ENCODE peak calls at places on chromosomes 12 and 14, in nine cellular contexts. One of them, this sample, is unnamed.
A peak's percentile ranks its signal among the peaks of the same experiment; 100 is the strongest.

GRCh38 chr12:59737725-59738463 is 142.1 kb downstream of the SLC16A7 start:
- DNase-seq in Calu3: no peak
- DNase-seq in activated CD4-positive, alpha-beta T cell treated with anti-CD3 and anti-CD28 coated beads, Interleukin-2, amount 50 U/mL, for 1 hour: no peak
- DNase-seq in endothelial cell: no peak
- DNase-seq in NCI-H1930: no peak
- DNase-seq in EL: peak; percentile 42
- DNase-seq in stimulated activated CD4-positive, alpha-beta T cell treated with anti-CD3 and anti-CD28 coated beads, Interleukin-4, amount 100 ng/mL, for 4 hours: no peak
- DNase-seq in Kasumi-1: no peak
- DNase-seq in NCI-H2107: no peak
- DNase-seq in this sample: no peak

GRCh38 chr12:123097521-123098084 is 53.3 kb downstream of the PITPNM2 start:
- DNase-seq in Kasumi-1: no peak
- DNase-seq in activated CD4-positive, alpha-beta T cell treated with anti-CD3 and anti-CD28 coated beads, Interleukin-2, amount 50 U/mL, for 1 hour: no peak
- DNase-seq in NCI-H2107: no peak
- DNase-seq in stimulated activated CD4-positive, alpha-beta T cell treated with anti-CD3 and anti-CD28 coated beads, Interleukin-4, amount 100 ng/mL, for 4 hours: no peak
- DNase-seq in Calu3: no peak
- DNase-seq in EL: no peak
- DNase-seq in NCI-H1930: no peak
- DNase-seq in endothelial cell: no peak
- DNase-seq in this sample: peak; percentile 44

GRCh38 chr14:24172871-24173281 is 996 bp downstream of the REC8 start:
- DNase-seq in Kasumi-1: no peak
- DNase-seq in Calu3: no peak
- DNase-seq in endothelial cell: no peak
- DNase-seq in EL: no peak
- DNase-seq in NCI-H1930: no peak
- DNase-seq in stimulated activated CD4-positive, alpha-beta T cell treated with anti-CD3 and anti-CD28 coated beads, Interleukin-4, amount 100 ng/mL, for 4 hours: no peak
- DNase-seq in activated CD4-positive, alpha-beta T cell treated with anti-CD3 and anti-CD28 coated beads, Interleukin-2, amount 50 U/mL, for 1 hour: no peak
- DNase-seq in NCI-H2107: no peak
- DNase-seq in this sample: no peak

GRCh38 chr12:132545955-132546354 is 56.0 kb downstream of the FBRSL1 start:
- DNase-seq in activated CD4-positive, alpha-beta T cell treated with anti-CD3 and anti-CD28 coated beads, Interleukin-2, amount 50 U/mL, for 1 hour: no peak
- DNase-seq in EL: no peak
- DNase-seq in Calu3: no peak
- DNase-seq in NCI-H2107: no peak
- DNase-seq in Kasumi-1: no peak
- DNase-seq in stimulated activated CD4-positive, alpha-beta T cell treated with anti-CD3 and anti-CD28 coated beads, Interleukin-4, amount 100 ng/mL, for 4 hours: no peak
- DNase-seq in endothelial cell: no peak
- DNase-seq in NCI-H1930: no peak
- DNase-seq in this sample: no peak

GRCh38 chr12:117571321-117571720 is 209.9 kb upstream of the NOS1 start:
- DNase-seq in NCI-H1930: no peak
- DNase-seq in NCI-H2107: no peak
- DNase-seq in stimulated activated CD4-positive, alpha-beta T cell treated with anti-CD3 and anti-CD28 coated beads, Interleukin-4, amount 100 ng/mL, for 4 hours: no peak
- DNase-seq in Kasumi-1: no peak
- DNase-seq in endothelial cell: no peak
- DNase-seq in activated CD4-positive, alpha-beta T cell treated with anti-CD3 and anti-CD28 coated beads, Interleukin-2, amount 50 U/mL, for 1 hour: no peak
- DNase-seq in Calu3: no peak
- DNase-seq in EL: no peak
- DNase-seq in this sample: no peak

GRCh38 chr12:53978477-53979356 is 4.0 kb upstream of the HOTAIR start:
- DNase-seq in NCI-H2107: no peak
- DNase-seq in EL: peak; percentile 79
- DNase-seq in Calu3: no peak
- DNase-seq in NCI-H1930: no peak
- DNase-seq in Kasumi-1: no peak
- DNase-seq in activated CD4-positive, alpha-beta T cell treated with anti-CD3 and anti-CD28 coated beads, Interleukin-2, amount 50 U/mL, for 1 hour: no peak
- DNase-seq in endothelial cell: no peak
- DNase-seq in stimulated activated CD4-positive, alpha-beta T cell treated with anti-CD3 and anti-CD28 coated beads, Interleukin-4, amount 100 ng/mL, for 4 hours: no peak
- DNase-seq in this sample: no peak

GRCh38 chr12:104951759-104952509 is 6.2 kb downstream of the SLC41A2 start:
- DNase-seq in Kasumi-1: no peak
- DNase-seq in NCI-H1930: no peak
- DNase-seq in endothelial cell: no peak
- DNase-seq in Calu3: no peak
- DNase-seq in stimulated activated CD4-positive, alpha-beta T cell treated with anti-CD3 and anti-CD28 coated beads, Interleukin-4, amount 100 ng/mL, for 4 hours: no peak
- DNase-seq in activated CD4-positive, alpha-beta T cell treated with anti-CD3 and anti-CD28 coated beads, Interleukin-2, amount 50 U/mL, for 1 hour: no peak
- DNase-seq in EL: peak; percentile 39
- DNase-seq in NCI-H2107: no peak
- DNase-seq in this sample: no peak

GRCh38 chr14:103112488-103113243 is 10.6 kb upstream of the TNFAIP2 start:
- DNase-seq in stimulated activated CD4-positive, alpha-beta T cell treated with anti-CD3 and anti-CD28 coated beads, Interleukin-4, amount 100 ng/mL, for 4 hours: no peak
- DNase-seq in Calu3: no peak
- DNase-seq in NCI-H1930: no peak
- DNase-seq in NCI-H2107: no peak
- DNase-seq in endothelial cell: no peak
- DNase-seq in Kasumi-1: no peak
- DNase-seq in activated CD4-positive, alpha-beta T cell treated with anti-CD3 and anti-CD28 coated beads, Interleukin-2, amount 50 U/mL, for 1 hour: no peak
- DNase-seq in EL: no peak
- DNase-seq in this sample: no peak

GRCh38 chr12:50986961-50987737 is 34.8 kb downstream of the HIGD1C start:
- DNase-seq in Calu3: peak; percentile 27
- DNase-seq in stimulated activated CD4-positive, alpha-beta T cell treated with anti-CD3 and anti-CD28 coated beads, Interleukin-4, amount 100 ng/mL, for 4 hours: no peak
- DNase-seq in endothelial cell: peak; percentile 47
- DNase-seq in EL: peak; percentile 56
- DNase-seq in Kasumi-1: peak; percentile 80
- DNase-seq in NCI-H2107: no peak
- DNase-seq in activated CD4-positive, alpha-beta T cell treated with anti-CD3 and anti-CD28 coated beads, Interleukin-2, amount 50 U/mL, for 1 hour: peak; percentile 16
- DNase-seq in NCI-H1930: no peak
- DNase-seq in this sample: no peak

GRCh38 chr12:42605685-42606084 is 16.1 kb upstream of the PRICKLE1 start:
- DNase-seq in Calu3: no peak
- DNase-seq in EL: no peak
- DNase-seq in NCI-H2107: no peak
- DNase-seq in Kasumi-1: no peak
- DNase-seq in NCI-H1930: no peak
- DNase-seq in activated CD4-positive, alpha-beta T cell treated with anti-CD3 and anti-CD28 coated beads, Interleukin-2, amount 50 U/mL, for 1 hour: no peak
- DNase-seq in stimulated activated CD4-positive, alpha-beta T cell treated with anti-CD3 and anti-CD28 coated beads, Interleukin-4, amount 100 ng/mL, for 4 hours: no peak
- DNase-seq in endothelial cell: no peak
- DNase-seq in this sample: no peak

GRCh38 chr14:61401461-61401860 is 80.1 kb downstream of the PRKCH start:
- DNase-seq in activated CD4-positive, alpha-beta T cell treated with anti-CD3 and anti-CD28 coated beads, Interleukin-2, amount 50 U/mL, for 1 hour: no peak
- DNase-seq in NCI-H2107: no peak
- DNase-seq in stimulated activated CD4-positive, alpha-beta T cell treated with anti-CD3 and anti-CD28 coated beads, Interleukin-4, amount 100 ng/mL, for 4 hours: no peak
- DNase-seq in Calu3: no peak
- DNase-seq in endothelial cell: no peak
- DNase-seq in EL: no peak
- DNase-seq in NCI-H1930: no peak
- DNase-seq in Kasumi-1: no peak
- DNase-seq in this sample: no peak

GRCh38 chr12:20120296-20120695 is 248.0 kb upstream of the PDE3A start:
- DNase-seq in EL: peak; percentile 27
- DNase-seq in endothelial cell: no peak
- DNase-seq in Kasumi-1: no peak
- DNase-seq in NCI-H1930: no peak
- DNase-seq in Calu3: no peak
- DNase-seq in activated CD4-positive, alpha-beta T cell treated with anti-CD3 and anti-CD28 coated beads, Interleukin-2, amount 50 U/mL, for 1 hour: no peak
- DNase-seq in NCI-H2107: no peak
- DNase-seq in stimulated activated CD4-positive, alpha-beta T cell treated with anti-CD3 and anti-CD28 coated beads, Interleukin-4, amount 100 ng/mL, for 4 hours: no peak
- DNase-seq in this sample: no peak

GRCh38 chr14:22375321-22375930 is 213.6 kb downstream of the DAD1 start:
- DNase-seq in activated CD4-positive, alpha-beta T cell treated with anti-CD3 and anti-CD28 coated beads, Interleukin-2, amount 50 U/mL, for 1 hour: no peak
- DNase-seq in NCI-H2107: peak; percentile 20
- DNase-seq in Calu3: peak; percentile 50
- DNase-seq in EL: peak; percentile 27
- DNase-seq in Kasumi-1: peak; percentile 65
- DNase-seq in endothelial cell: peak; percentile 38
- DNase-seq in NCI-H1930: peak; percentile 61
- DNase-seq in stimulated activated CD4-positive, alpha-beta T cell treated with anti-CD3 and anti-CD28 coated beads, Interleukin-4, amount 100 ng/mL, for 4 hours: no peak
- DNase-seq in this sample: peak; percentile 62

GRCh38 chr12:104877107-104877705 is 80.9 kb downstream of the SLC41A2 start:
- DNase-seq in stimulated activated CD4-positive, alpha-beta T cell treated with anti-CD3 and anti-CD28 coated beads, Interleukin-4, amount 100 ng/mL, for 4 hours: no peak
- DNase-seq in Kasumi-1: peak; percentile 91
- DNase-seq in EL: peak; percentile 38
- DNase-seq in NCI-H2107: no peak
- DNase-seq in activated CD4-positive, alpha-beta T cell treated with anti-CD3 and anti-CD28 coated beads, Interleukin-2, amount 50 U/mL, for 1 hour: peak; percentile 34
- DNase-seq in Calu3: peak; percentile 46
- DNase-seq in endothelial cell: peak; percentile 18
- DNase-seq in NCI-H1930: no peak
- DNase-seq in this sample: peak; percentile 48

GRCh38 chr12:78403681-78404080 is 460.9 kb upstream of the SYT1 start:
- DNase-seq in activated CD4-positive, alpha-beta T cell treated with anti-CD3 and anti-CD28 coated beads, Interleukin-2, amount 50 U/mL, for 1 hour: no peak
- DNase-seq in Calu3: no peak
- DNase-seq in NCI-H1930: no peak
- DNase-seq in EL: peak; percentile 65
- DNase-seq in endothelial cell: no peak
- DNase-seq in stimulated activated CD4-positive, alpha-beta T cell treated with anti-CD3 and anti-CD28 coated beads, Interleukin-4, amount 100 ng/mL, for 4 hours: no peak
- DNase-seq in NCI-H2107: no peak
- DNase-seq in Kasumi-1: no peak
- DNase-seq in this sample: no peak

GRCh38 chr12:25326326-25326725 is 75.6 kb upstream of the KRAS start:
- DNase-seq in NCI-H2107: no peak
- DNase-seq in Kasumi-1: no peak
- DNase-seq in activated CD4-positive, alpha-beta T cell treated with anti-CD3 and anti-CD28 coated beads, Interleukin-2, amount 50 U/mL, for 1 hour: no peak
- DNase-seq in NCI-H1930: no peak
- DNase-seq in EL: no peak
- DNase-seq in Calu3: no peak
- DNase-seq in endothelial cell: no peak
- DNase-seq in stimulated activated CD4-positive, alpha-beta T cell treated with anti-CD3 and anti-CD28 coated beads, Interleukin-4, amount 100 ng/mL, for 4 hours: no peak
- DNase-seq in this sample: no peak

GRCh38 chr14:105203057-105203494 is 22.0 kb upstream of the NUDT14 start:
- DNase-seq in stimulated activated CD4-positive, alpha-beta T cell treated with anti-CD3 and anti-CD28 coated beads, Interleukin-4, amount 100 ng/mL, for 4 hours: peak; percentile 63
- DNase-seq in activated CD4-positive, alpha-beta T cell treated with anti-CD3 and anti-CD28 coated beads, Interleukin-2, amount 50 U/mL, for 1 hour: peak; percentile 60
- DNase-seq in NCI-H2107: no peak
- DNase-seq in Kasumi-1: peak; percentile 37
- DNase-seq in EL: peak; percentile 65
- DNase-seq in endothelial cell: peak; percentile 89
- DNase-seq in NCI-H1930: peak; percentile 62
- DNase-seq in Calu3: peak; percentile 84
- DNase-seq in this sample: peak; percentile 35

GRCh38 chr12:54522213-54522612 is 24.7 kb downstream of the NCKAP1L start:
- DNase-seq in Kasumi-1: no peak
- DNase-seq in activated CD4-positive, alpha-beta T cell treated with anti-CD3 and anti-CD28 coated beads, Interleukin-2, amount 50 U/mL, for 1 hour: no peak
- DNase-seq in endothelial cell: no peak
- DNase-seq in EL: no peak
- DNase-seq in NCI-H2107: no peak
- DNase-seq in stimulated activated CD4-positive, alpha-beta T cell treated with anti-CD3 and anti-CD28 coated beads, Interleukin-4, amount 100 ng/mL, for 4 hours: no peak
- DNase-seq in Calu3: no peak
- DNase-seq in NCI-H1930: no peak
- DNase-seq in this sample: no peak

GRCh38 chr14:92460916-92461579 is 52.5 kb upstream of the RIN3 start:
- DNase-seq in EL: peak; percentile 85
- DNase-seq in Calu3: no peak
- DNase-seq in NCI-H2107: no peak
- DNase-seq in stimulated activated CD4-positive, alpha-beta T cell treated with anti-CD3 and anti-CD28 coated beads, Interleukin-4, amount 100 ng/mL, for 4 hours: no peak
- DNase-seq in Kasumi-1: no peak
- DNase-seq in endothelial cell: no peak
- DNase-seq in NCI-H1930: no peak
- DNase-seq in activated CD4-positive, alpha-beta T cell treated with anti-CD3 and anti-CD28 coated beads, Interleukin-2, amount 50 U/mL, for 1 hour: no peak
- DNase-seq in this sample: no peak

GRCh38 chr12:20629414-20630156 is 65.5 kb upstream of the SLCO1C1 start:
- DNase-seq in stimulated activated CD4-positive, alpha-beta T cell treated with anti-CD3 and anti-CD28 coated beads, Interleukin-4, amount 100 ng/mL, for 4 hours: no peak
- DNase-seq in Calu3: peak; percentile 62
- DNase-seq in Kasumi-1: no peak
- DNase-seq in endothelial cell: peak; percentile 5
- DNase-seq in EL: peak; percentile 44
- DNase-seq in NCI-H1930: no peak
- DNase-seq in activated CD4-positive, alpha-beta T cell treated with anti-CD3 and anti-CD28 coated beads, Interleukin-2, amount 50 U/mL, for 1 hour: no peak
- DNase-seq in NCI-H2107: no peak
- DNase-seq in this sample: no peak

GRCh38 chr12:75115748-75116147 is 93.9 kb downstream of the KCNC2 start:
- DNase-seq in Kasumi-1: no peak
- DNase-seq in NCI-H1930: no peak
- DNase-seq in stimulated activated CD4-positive, alpha-beta T cell treated with anti-CD3 and anti-CD28 coated beads, Interleukin-4, amount 100 ng/mL, for 4 hours: no peak
- DNase-seq in NCI-H2107: no peak
- DNase-seq in activated CD4-positive, alpha-beta T cell treated with anti-CD3 and anti-CD28 coated beads, Interleukin-2, amount 50 U/mL, for 1 hour: no peak
- DNase-seq in endothelial cell: no peak
- DNase-seq in EL: no peak
- DNase-seq in Calu3: no peak
- DNase-seq in this sample: no peak

GRCh38 chr12:49462103-49462739 is 76.6 kb upstream of the KCNH3 start:
- DNase-seq in Kasumi-1: peak; percentile 32
- DNase-seq in NCI-H1930: no peak
- DNase-seq in activated CD4-positive, alpha-beta T cell treated with anti-CD3 and anti-CD28 coated beads, Interleukin-2, amount 50 U/mL, for 1 hour: no peak
- DNase-seq in EL: no peak
- DNase-seq in Calu3: no peak
- DNase-seq in NCI-H2107: no peak
- DNase-seq in endothelial cell: no peak
- DNase-seq in stimulated activated CD4-positive, alpha-beta T cell treated with anti-CD3 and anti-CD28 coated beads, Interleukin-4, amount 100 ng/mL, for 4 hours: no peak
- DNase-seq in this sample: no peak

GRCh38 chr14:76539130-76539529 is 163.2 kb downstream of the ESRRB start:
- DNase-seq in NCI-H2107: no peak
- DNase-seq in Kasumi-1: no peak
- DNase-seq in endothelial cell: no peak
- DNase-seq in activated CD4-positive, alpha-beta T cell treated with anti-CD3 and anti-CD28 coated beads, Interleukin-2, amount 50 U/mL, for 1 hour: no peak
- DNase-seq in EL: no peak
- DNase-seq in Calu3: no peak
- DNase-seq in stimulated activated CD4-positive, alpha-beta T cell treated with anti-CD3 and anti-CD28 coated beads, Interleukin-4, amount 100 ng/mL, for 4 hours: no peak
- DNase-seq in NCI-H1930: no peak
- DNase-seq in this sample: no peak

GRCh38 chr14:51616724-51617409 is 34.8 kb upstream of the FRMD6 start:
- DNase-seq in stimulated activated CD4-positive, alpha-beta T cell treated with anti-CD3 and anti-CD28 coated beads, Interleukin-4, amount 100 ng/mL, for 4 hours: no peak
- DNase-seq in Calu3: peak; percentile 38
- DNase-seq in Kasumi-1: no peak
- DNase-seq in endothelial cell: no peak
- DNase-seq in activated CD4-positive, alpha-beta T cell treated with anti-CD3 and anti-CD28 coated beads, Interleukin-2, amount 50 U/mL, for 1 hour: no peak
- DNase-seq in NCI-H1930: no peak
- DNase-seq in EL: peak; percentile 97
- DNase-seq in NCI-H2107: no peak
- DNase-seq in this sample: no peak

GRCh38 chr12:106321139-106321850 is 18.8 kb downstream of the TCP11L2 start:
- DNase-seq in stimulated activated CD4-positive, alpha-beta T cell treated with anti-CD3 and anti-CD28 coated beads, Interleukin-4, amount 100 ng/mL, for 4 hours: no peak
- DNase-seq in activated CD4-positive, alpha-beta T cell treated with anti-CD3 and anti-CD28 coated beads, Interleukin-2, amount 50 U/mL, for 1 hour: no peak
- DNase-seq in Kasumi-1: no peak
- DNase-seq in endothelial cell: no peak
- DNase-seq in Calu3: no peak
- DNase-seq in NCI-H1930: no peak
- DNase-seq in EL: no peak
- DNase-seq in NCI-H2107: no peak
- DNase-seq in this sample: no peak

GRCh38 chr12:52873832-52874572 is 25.2 kb upstream of the KRT78 start:
- DNase-seq in Kasumi-1: peak; percentile 53
- DNase-seq in endothelial cell: peak; percentile 31
- DNase-seq in activated CD4-positive, alpha-beta T cell treated with anti-CD3 and anti-CD28 coated beads, Interleukin-2, amount 50 U/mL, for 1 hour: peak; percentile 61
- DNase-seq in NCI-H2107: peak; percentile 55
- DNase-seq in stimulated activated CD4-positive, alpha-beta T cell treated with anti-CD3 and anti-CD28 coated beads, Interleukin-4, amount 100 ng/mL, for 4 hours: peak; percentile 59
- DNase-seq in NCI-H1930: peak; percentile 21
- DNase-seq in Calu3: peak; percentile 84
- DNase-seq in EL: peak; percentile 96
- DNase-seq in this sample: no peak

GRCh38 chr14:32998433-32998832 is 59.8 kb downstream of the NPAS3 start:
- DNase-seq in NCI-H1930: no peak
- DNase-seq in endothelial cell: no peak
- DNase-seq in stimulated activated CD4-positive, alpha-beta T cell treated with anti-CD3 and anti-CD28 coated beads, Interleukin-4, amount 100 ng/mL, for 4 hours: no peak
- DNase-seq in Kasumi-1: no peak
- DNase-seq in NCI-H2107: no peak
- DNase-seq in Calu3: peak; percentile 1
- DNase-seq in activated CD4-positive, alpha-beta T cell treated with anti-CD3 and anti-CD28 coated beads, Interleukin-2, amount 50 U/mL, for 1 hour: no peak
- DNase-seq in EL: peak; percentile 21
- DNase-seq in this sample: no peak

GRCh38 chr14:73770977-73771847 is 57.0 kb upstream of the PNMA1 start:
- DNase-seq in NCI-H2107: no peak
- DNase-seq in activated CD4-positive, alpha-beta T cell treated with anti-CD3 and anti-CD28 coated beads, Interleukin-2, amount 50 U/mL, for 1 hour: no peak
- DNase-seq in NCI-H1930: no peak
- DNase-seq in endothelial cell: no peak
- DNase-seq in Calu3: no peak
- DNase-seq in Kasumi-1: no peak
- DNase-seq in stimulated activated CD4-positive, alpha-beta T cell treated with anti-CD3 and anti-CD28 coated beads, Interleukin-4, amount 100 ng/mL, for 4 hours: no peak
- DNase-seq in EL: no peak
- DNase-seq in this sample: no peak

GRCh38 chr12:96314723-96315122 is 85.5 kb downstream of the CDK17 start:
- DNase-seq in NCI-H1930: no peak
- DNase-seq in endothelial cell: no peak
- DNase-seq in stimulated activated CD4-positive, alpha-beta T cell treated with anti-CD3 and anti-CD28 coated beads, Interleukin-4, amount 100 ng/mL, for 4 hours: no peak
- DNase-seq in EL: no peak
- DNase-seq in NCI-H2107: no peak
- DNase-seq in activated CD4-positive, alpha-beta T cell treated with anti-CD3 and anti-CD28 coated beads, Interleukin-2, amount 50 U/mL, for 1 hour: no peak
- DNase-seq in Calu3: no peak
- DNase-seq in Kasumi-1: no peak
- DNase-seq in this sample: no peak

This sample was measured in NCI-H2227 treated with DMSO at 0.1 percent for 48 hours.